ENCODE peak calls at places on chromosomes 12 and 14, in seven cellular contexts. One of them, this sample, is unnamed.

GRCh38 chr12:4858385-4858784 is 51.3 kb upstream of the KCNA1 start:
- DNase-seq in GM12865: peak
- DNase-seq in colonic mucosa: no peak
- DNase-seq in RWPE2: no peak
- DNase-seq in uterus: no peak
- DNase-seq in Peyer's patch: no peak
- DNase-seq in GM13976: no peak
- DNase-seq in this sample: no peak

GRCh38 chr12:9329019-9329418 is 120.8 kb upstream of the PZP start:
- DNase-seq in GM13976: no peak
- DNase-seq in uterus: no peak
- DNase-seq in GM12865: no peak
- DNase-seq in colonic mucosa: no peak
- DNase-seq in RWPE2: no peak
- DNase-seq in Peyer's patch: no peak
- DNase-seq in this sample: no peak

GRCh38 chr12:100267603-100268281 is 765 bp downstream of the SCYL2 start:
- DNase-seq in Peyer's patch: no peak
- DNase-seq in RWPE2: no peak
- DNase-seq in GM12865: no peak
- DNase-seq in uterus: no peak
- DNase-seq in GM13976: no peak
- DNase-seq in colonic mucosa: peak
- DNase-seq in this sample: no peak

GRCh38 chr12:129594098-129594497 is 309.7 kb downstream of the TMEM132D start:
- DNase-seq in Peyer's patch: no peak
- DNase-seq in colonic mucosa: no peak
- DNase-seq in GM13976: no peak
- DNase-seq in GM12865: no peak
- DNase-seq in uterus: no peak
- DNase-seq in RWPE2: no peak
- DNase-seq in this sample: no peak

GRCh38 chr12:62757048-62757447 is 177.9 kb downstream of the PPM1H start:
- DNase-seq in GM13976: no peak
- DNase-seq in RWPE2: no peak
- DNase-seq in GM12865: no peak
- DNase-seq in uterus: no peak
- DNase-seq in Peyer's patch: no peak
- DNase-seq in colonic mucosa: no peak
- DNase-seq in this sample: no peak

GRCh38 chr12:122022393-122023338 is 982 bp downstream of the BCL7A start:
- DNase-seq in colonic mucosa: peak
- DNase-seq in GM13976: peak
- DNase-seq in uterus: no peak
- DNase-seq in GM12865: no peak
- DNase-seq in Peyer's patch: no peak
- DNase-seq in RWPE2: no peak
- DNase-seq in this sample: peak

GRCh38 chr12:94807951-94808350 is 157.6 kb upstream of the TMCC3 start:
- DNase-seq in GM12865: no peak
- DNase-seq in GM13976: no peak
- DNase-seq in Peyer's patch: no peak
- DNase-seq in colonic mucosa: no peak
- DNase-seq in uterus: no peak
- DNase-seq in RWPE2: no peak
- DNase-seq in this sample: no peak

GRCh38 chr12:46387697-46388096 is 15.1 kb upstream of the SLC38A2 start:
- DNase-seq in RWPE2: no peak
- DNase-seq in uterus: no peak
- DNase-seq in Peyer's patch: peak
- DNase-seq in GM13976: no peak
- DNase-seq in colonic mucosa: no peak
- DNase-seq in GM12865: peak
- DNase-seq in this sample: no peak

GRCh38 chr14:73633517-73634332 is 11.1 kb upstream of the DNAL1 start:
- DNase-seq in uterus: peak
- DNase-seq in GM12865: peak
- DNase-seq in RWPE2: no peak
- DNase-seq in GM13976: peak
- DNase-seq in Peyer's patch: peak
- DNase-seq in colonic mucosa: peak
- DNase-seq in this sample: peak

GRCh38 chr12:6606331-6607131 is 648 bp downstream of the CHD4 start:
- DNase-seq in uterus: peak
- DNase-seq in Peyer's patch: peak
- DNase-seq in RWPE2: no peak
- DNase-seq in colonic mucosa: peak
- DNase-seq in GM12865: peak
- DNase-seq in GM13976: peak
- DNase-seq in this sample: peak

GRCh38 chr12:6603095-6603567 is 4.0 kb downstream of the CHD4 start:
- DNase-seq in GM13976: no peak
- DNase-seq in uterus: peak
- DNase-seq in Peyer's patch: peak
- DNase-seq in RWPE2: no peak
- DNase-seq in GM12865: no peak
- DNase-seq in colonic mucosa: peak
- DNase-seq in this sample: no peak

GRCh38 chr12:6607751-6608591 is 792 bp upstream of the CHD4 start:
- DNase-seq in colonic mucosa: peak
- DNase-seq in RWPE2: no peak
- DNase-seq in GM12865: peak
- DNase-seq in Peyer's patch: peak
- DNase-seq in GM13976: peak
- DNase-seq in uterus: peak
- DNase-seq in this sample: no peak

GRCh38 chr12:6604254-6605029 is 2.7 kb downstream of the CHD4 start:
- DNase-seq in Peyer's patch: peak
- DNase-seq in GM12865: no peak
- DNase-seq in RWPE2: no peak
- DNase-seq in GM13976: no peak
- DNase-seq in uterus: no peak
- DNase-seq in colonic mucosa: peak
- DNase-seq in this sample: no peak

GRCh38 chr12:6605425-6606330 is 1.5 kb downstream of the CHD4 start:
- DNase-seq in uterus: no peak
- DNase-seq in GM12865: peak
- DNase-seq in RWPE2: no peak
- DNase-seq in colonic mucosa: peak
- DNase-seq in GM13976: no peak
- DNase-seq in Peyer's patch: no peak
- DNase-seq in this sample: no peak
- TF ChIP-seq CTCF in uterus: no peak
- TF ChIP-seq CTCF in GM12865: no peak
- TF ChIP-seq CTCF in RWPE2: no peak
- TF ChIP-seq CTCF in colonic mucosa: no peak
- TF ChIP-seq CTCF in GM13976: no peak
- TF ChIP-seq CTCF in Peyer's patch: no peak
- TF ChIP-seq CTCF in this sample: no peak

DNA sequence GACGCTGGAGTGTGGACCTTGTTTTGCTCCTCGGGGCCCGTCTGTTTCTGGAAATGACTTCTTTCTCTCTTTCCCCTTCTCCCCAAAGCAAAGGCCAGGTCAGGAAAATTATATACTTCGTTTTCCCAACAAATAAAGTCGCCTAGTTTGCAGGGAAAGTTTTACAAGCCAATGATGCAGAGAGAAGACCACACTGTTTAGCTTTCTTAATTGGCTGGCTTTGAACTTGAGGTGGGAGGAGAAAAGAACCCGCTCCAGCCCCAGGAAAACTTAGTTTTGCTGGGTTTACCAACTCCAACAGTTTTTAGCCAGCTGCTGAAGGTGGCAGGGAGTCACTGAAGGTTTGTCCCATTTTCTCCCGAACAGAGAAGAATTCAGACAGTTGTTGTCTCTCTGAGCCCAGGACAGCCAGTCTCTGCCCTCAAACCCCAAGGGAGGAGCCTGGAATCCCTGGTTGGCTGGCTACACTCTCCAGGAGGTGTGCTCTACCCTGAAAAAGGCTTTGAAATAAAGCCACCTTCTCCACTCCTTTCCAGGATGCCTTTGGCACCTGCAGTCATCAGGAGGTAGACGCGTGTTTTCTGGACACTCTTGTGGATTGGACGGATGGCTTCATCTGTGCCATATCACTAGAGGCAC is 24.8 kb downstream of the BCL11B start:
- DNase-seq in uterus: no peak
- DNase-seq in Peyer's patch: no peak
- DNase-seq in GM12865: no peak
- DNase-seq in colonic mucosa: no peak
- DNase-seq in GM13976: no peak
- DNase-seq in RWPE2: no peak
- DNase-seq in this sample: no peak
- TF ChIP-seq CTCF in uterus: no peak
- TF ChIP-seq CTCF in Peyer's patch: no peak
- TF ChIP-seq CTCF in GM12865: no peak
- TF ChIP-seq CTCF in colonic mucosa: no peak
- TF ChIP-seq CTCF in GM13976: no peak
- TF ChIP-seq CTCF in RWPE2: no peak
- TF ChIP-seq CTCF in this sample: no peak

GRCh38 chr12:103839103-103839502 is 1.9 kb downstream of the NT5DC3 start:
- DNase-seq in RWPE2: no peak
- DNase-seq in GM12865: no peak
- DNase-seq in colonic mucosa: no peak
- DNase-seq in Peyer's patch: no peak
- DNase-seq in uterus: no peak
- DNase-seq in GM13976: no peak
- DNase-seq in this sample: no peak

GRCh38 chr12:103838254-103838914 is 2.6 kb downstream of the NT5DC3 start:
- DNase-seq in colonic mucosa: no peak
- DNase-seq in GM13976: no peak
- DNase-seq in Peyer's patch: no peak
- DNase-seq in uterus: no peak
- DNase-seq in GM12865: no peak
- DNase-seq in RWPE2: no peak
- DNase-seq in this sample: no peak

GRCh38 chr12:103833891-103834290 is 7.1 kb downstream of the NT5DC3 start:
- DNase-seq in RWPE2: no peak
- DNase-seq in Peyer's patch: no peak
- DNase-seq in GM12865: no peak
- DNase-seq in colonic mucosa: no peak
- DNase-seq in uterus: no peak
- DNase-seq in GM13976: no peak
- DNase-seq in this sample: no peak

GRCh38 chr12:103834897-103835390 is 6.1 kb downstream of the NT5DC3 start:
- DNase-seq in colonic mucosa: no peak
- DNase-seq in uterus: no peak
- DNase-seq in GM13976: no peak
- DNase-seq in GM12865: no peak
- DNase-seq in RWPE2: no peak
- DNase-seq in Peyer's patch: no peak
- DNase-seq in this sample: no peak

GRCh38 chr12:103836345-103836744 is 4.7 kb downstream of the NT5DC3 start:
- DNase-seq in colonic mucosa: no peak
- DNase-seq in RWPE2: no peak
- DNase-seq in uterus: no peak
- DNase-seq in GM13976: no peak
- DNase-seq in GM12865: no peak
- DNase-seq in Peyer's patch: no peak
- DNase-seq in this sample: no peak
- TF ChIP-seq CTCF in colonic mucosa: no peak
- TF ChIP-seq CTCF in RWPE2: no peak
- TF ChIP-seq CTCF in uterus: no peak
- TF ChIP-seq CTCF in GM13976: no peak
- TF ChIP-seq CTCF in GM12865: no peak
- TF ChIP-seq CTCF in Peyer's patch: no peak
- TF ChIP-seq CTCF in this sample: no peak

GRCh38 chr14:53186532-53186931 is 33.4 kb upstream of the DDHD1 start:
- DNase-seq in uterus: no peak
- DNase-seq in GM12865: no peak
- DNase-seq in GM13976: no peak
- DNase-seq in RWPE2: no peak
- DNase-seq in Peyer's patch: no peak
- DNase-seq in colonic mucosa: no peak
- DNase-seq in this sample: no peak

GRCh38 chr14:53183611-53184010 is 30.5 kb upstream of the DDHD1 start:
- DNase-seq in RWPE2: no peak
- DNase-seq in Peyer's patch: no peak
- DNase-seq in GM12865: no peak
- DNase-seq in GM13976: no peak
- DNase-seq in uterus: no peak
- DNase-seq in colonic mucosa: no peak
- DNase-seq in this sample: no peak

GRCh38 chr14:53183071-53183470 is 29.9 kb upstream of the DDHD1 start:
- DNase-seq in GM13976: no peak
- DNase-seq in uterus: no peak
- DNase-seq in colonic mucosa: no peak
- DNase-seq in GM12865: no peak
- DNase-seq in RWPE2: no peak
- DNase-seq in Peyer's patch: no peak
- DNase-seq in this sample: no peak

GRCh38 chr14:53174918-53175317 is 21.8 kb upstream of the DDHD1 start:
- DNase-seq in colonic mucosa: no peak
- DNase-seq in RWPE2: no peak
- DNase-seq in Peyer's patch: no peak
- DNase-seq in uterus: no peak
- DNase-seq in GM12865: no peak
- DNase-seq in GM13976: no peak
- DNase-seq in this sample: no peak

DNA sequence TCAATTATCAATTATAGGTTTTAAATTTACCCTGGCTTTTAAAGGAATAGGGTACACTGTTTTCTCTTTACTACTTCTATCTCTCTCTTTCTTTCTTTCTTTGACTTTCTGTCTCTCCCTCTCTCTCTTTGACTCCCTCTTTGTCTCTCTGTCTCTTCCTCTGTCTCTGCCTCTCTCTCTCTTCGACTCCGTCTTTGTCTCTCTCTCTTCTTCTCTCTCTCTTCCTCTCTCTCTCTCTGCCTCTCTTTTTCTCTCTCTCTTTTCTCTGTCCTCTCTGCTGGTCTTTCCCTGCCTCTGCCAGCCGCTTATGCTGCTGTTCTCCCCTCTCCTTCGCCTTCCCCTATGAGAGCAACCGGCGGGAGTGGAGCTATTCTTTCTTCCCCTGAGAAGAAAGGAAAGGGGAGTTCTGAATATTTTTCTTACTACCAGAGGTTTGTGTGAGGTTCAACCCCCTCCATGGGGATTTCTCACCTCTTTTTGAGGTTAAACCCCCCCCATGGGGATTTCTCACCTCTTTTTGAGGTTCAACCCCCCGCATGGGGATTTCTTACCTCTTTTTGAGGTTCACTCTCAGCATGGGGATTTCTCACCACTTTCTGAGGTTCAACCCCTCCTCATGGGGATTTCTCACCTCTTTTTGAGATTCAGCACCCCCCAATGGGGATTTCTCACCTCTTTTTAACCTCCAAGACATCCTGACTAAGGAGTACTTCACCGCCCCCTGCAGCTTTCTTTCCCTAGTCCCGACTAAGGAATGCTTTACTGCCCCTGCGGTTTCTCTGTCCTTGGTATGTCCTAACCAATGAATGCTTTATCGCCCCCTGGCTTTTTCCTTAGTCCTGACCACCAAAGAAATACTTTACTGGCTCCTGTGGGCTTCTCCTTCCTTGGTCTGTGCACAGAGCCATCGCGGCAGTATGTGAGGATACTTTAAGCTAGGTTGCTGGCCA is 27.4 kb upstream of the DDHD1 start:
- DNase-seq in RWPE2: no peak
- DNase-seq in GM12865: peak
- DNase-seq in colonic mucosa: no peak
- DNase-seq in uterus: no peak
- DNase-seq in Peyer's patch: no peak
- DNase-seq in GM13976: peak
- DNase-seq in this sample: no peak
- TF ChIP-seq CTCF in RWPE2: no peak
- TF ChIP-seq CTCF in GM12865: no peak
- TF ChIP-seq CTCF in colonic mucosa: no peak
- TF ChIP-seq CTCF in uterus: no peak
- TF ChIP-seq CTCF in Peyer's patch: no peak
- TF ChIP-seq CTCF in GM13976: peak
- TF ChIP-seq CTCF in this sample: no peak